ENCODE peak calls at places on chromosomes 3 and 15, in four cellular contexts. A, T, W and P are unnamed samples.

GRCh38 chr3:171049831-171050444 is 23.4 kb upstream of the SLC2A2 start:
- DNase-seq in A (no peak), T (no peak), W (peak), P (peak)

GRCh38 chr3:143363276-143363675 is 243.7 kb downstream of the CHST2 start:
- DNase-seq in A (no peak), T (no peak), W (no peak), P (no peak)

GRCh38 chr15:57183614-57184344 is 192.5 kb upstream of the CGNL1 start:
- DNase-seq in A (no peak), T (no peak), W (no peak), P (no peak)

GRCh38 chr3:192207661-192208060 is 519.7 kb downstream of the FGF12 start:
- DNase-seq in A (no peak), T (no peak), W (no peak), P (no peak)

GRCh38 chr15:81000144-81000625 is 538 bp upstream of the TLNRD1 start:
- DNase-seq in A (no peak), T (no peak), W (no peak), P (no peak)

GRCh38 chr3:184805351-184806038 is 6.5 kb upstream of the VPS8 start:
- DNase-seq in A (no peak), T (no peak), W (no peak), P (no peak)

GRCh38 chr3:50238549-50239026 is 2.6 kb downstream of the GNAI2 start:
- DNase-seq in A (no peak), T (peak), W (peak), P (peak)

GRCh38 chr3:184788751-184789150 is 23.2 kb upstream of the VPS8 start:
- DNase-seq in A (no peak), T (no peak), W (no peak), P (peak)

GRCh38 chr3:37526511-37526910 is 335.2 kb upstream of the CTDSPL start:
- DNase-seq in A (peak), T (peak), W (peak), P (no peak)

GRCh38 chr3:124266517-124266916 is 274.6 kb upstream of the ROPN1 start:
- DNase-seq in A (no peak), T (no peak), W (no peak), P (no peak)

GRCh38 chr3:99825239-99825638 is 7.6 kb downstream of the CMSS1 start:
- DNase-seq in A (no peak), T (no peak), W (no peak), P (peak)

GRCh38 chr15:101482526-101483371 is 6.8 kb downstream of the PCSK6 start:
- DNase-seq in A (no peak), T (no peak), W (peak), P (no peak)

GRCh38 chr3:181554233-181554765 is 157.4 kb upstream of the SOX2 start:
- DNase-seq in A (no peak), T (no peak), W (no peak), P (no peak)

GRCh38 chr3:188633206-188633605 is 479.2 kb downstream of the LPP start:
- DNase-seq in A (no peak), T (no peak), W (no peak), P (no peak)

GRCh38 chr3:24287728-24288450 is 206.8 kb downstream of the THRB start:
- DNase-seq in A (no peak), T (peak), W (peak), P (no peak)

GRCh38 chr3:18572809-18573208 is 147.7 kb upstream of the SATB1 start:
- DNase-seq in A (no peak), T (no peak), W (no peak), P (no peak)

GRCh38 chr3:103899328-103899727 is 1464.5 kb downstream of the ZPLD1 start:
- DNase-seq in A (no peak), T (no peak), W (no peak), P (no peak)

GRCh38 chr3:131526801-131527347 is 24.1 kb upstream of the MRPL3 start:
- DNase-seq in A (peak), T (no peak), W (no peak), P (no peak)

GRCh38 chr3:104150724-104151123 is 1216.0 kb upstream of the ALCAM start:
- DNase-seq in A (no peak), T (no peak), W (no peak), P (no peak)

GRCh38 chr3:106819445-106819844 is 557.8 kb upstream of the CCDC54 start:
- DNase-seq in A (no peak), T (no peak), W (no peak), P (no peak)

GRCh38 chr3:175422744-175423143 is 563.6 kb downstream of the NAALADL2 start:
- DNase-seq in A (no peak), T (no peak), W (no peak), P (no peak)

GRCh38 chr15:50425219-50425618 is 1.0 kb downstream of the USP8 start:
- DNase-seq in A (no peak), T (no peak), W (no peak), P (no peak)

GRCh38 chr3:123618768-123619484 is 34.1 kb upstream of the HACD2 start:
- DNase-seq in A (peak), T (peak), W (peak), P (no peak)

GRCh38 chr15:56820333-56820732 is 87.0 kb upstream of the ZNF280D start:
- DNase-seq in A (no peak), T (no peak), W (no peak), P (no peak)

GRCh38 chr3:155334897-155335883 is 41.7 kb upstream of the STRIT1 start:
- DNase-seq in A (no peak), T (no peak), W (no peak), P (no peak)

GRCh38 chr3:49236226-49236625 is 40.8 kb downstream of the C3orf62 start:
- DNase-seq in A (no peak), T (no peak), W (no peak), P (no peak)
- TF ChIP-seq POLR2A in A (no peak), T (no peak), W (no peak), P (no peak)

GRCh38 chr15:91027677-91028076 is 5.3 kb upstream of the VPS33B start:
- DNase-seq in A (no peak), T (no peak), W (no peak), P (no peak)

GRCh38 chr15:91031796-91032195 is 9.4 kb upstream of the VPS33B start:
- DNase-seq in A (no peak), T (no peak), W (no peak), P (no peak)

DNA sequence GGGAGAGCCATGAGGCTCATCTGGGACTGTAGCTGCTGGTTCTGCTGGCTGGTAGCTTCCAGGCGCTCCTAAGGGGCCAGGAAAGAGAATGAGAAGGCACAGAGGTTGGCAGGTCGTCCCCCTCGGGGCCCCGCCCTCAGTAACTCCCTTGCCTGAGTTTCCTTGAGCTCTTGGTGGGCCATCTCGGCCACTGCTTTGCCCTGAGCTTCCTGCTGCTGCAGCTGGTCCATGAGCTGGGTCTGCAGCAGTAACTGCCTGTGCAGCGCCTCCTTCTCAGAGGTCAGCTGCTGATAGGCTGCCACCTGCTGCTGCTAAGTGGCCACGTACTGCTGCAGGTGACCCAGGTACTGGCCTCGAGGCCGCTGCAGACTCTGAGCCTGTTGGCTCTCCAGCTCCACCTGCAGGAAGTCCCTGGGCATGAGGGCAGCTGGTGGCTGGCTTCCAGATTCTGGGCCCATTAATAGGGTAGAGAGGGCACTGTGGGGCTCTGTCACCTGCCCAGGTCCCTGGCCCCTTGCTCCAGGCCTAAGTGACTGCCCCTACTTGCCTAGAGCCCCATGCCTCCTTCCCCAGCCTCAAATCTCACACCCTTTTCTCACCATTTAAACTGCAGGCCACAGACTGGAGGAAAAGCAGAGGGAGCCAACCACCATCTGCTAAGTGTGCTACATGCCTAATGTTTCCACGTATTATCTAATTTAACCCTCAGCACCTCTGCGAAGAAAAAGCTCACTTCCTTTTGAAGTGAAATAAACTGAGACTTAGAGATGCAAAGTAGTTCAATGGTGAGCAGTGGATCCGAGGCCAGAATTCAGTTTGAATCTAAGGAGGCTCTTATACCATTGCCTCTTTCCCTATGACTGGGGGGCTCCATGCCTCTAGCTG is 10.8 kb upstream of the VPS33B start:
- DNase-seq in A (no peak), T (no peak), W (peak), P (no peak)
- TF ChIP-seq POLR2A in A (no peak), T (no peak), W (no peak), P (no peak)

GRCh38 chr15:90002428-90002844 is 1.3 kb downstream of the ZNF710 start:
- DNase-seq in A (peak), T (peak), W (peak), P (no peak)
- TF ChIP-seq POLR2A in A (no peak), T (no peak), W (no peak), P (no peak)

GRCh38 chr3:168096210-168096795 is 579 bp upstream of the GOLIM4 start:
- DNase-seq in A (no peak), T (no peak), W (peak), P (peak)
- TF ChIP-seq POLR2A in A (no peak), T (no peak), W (no peak), P (peak)

DNA sequence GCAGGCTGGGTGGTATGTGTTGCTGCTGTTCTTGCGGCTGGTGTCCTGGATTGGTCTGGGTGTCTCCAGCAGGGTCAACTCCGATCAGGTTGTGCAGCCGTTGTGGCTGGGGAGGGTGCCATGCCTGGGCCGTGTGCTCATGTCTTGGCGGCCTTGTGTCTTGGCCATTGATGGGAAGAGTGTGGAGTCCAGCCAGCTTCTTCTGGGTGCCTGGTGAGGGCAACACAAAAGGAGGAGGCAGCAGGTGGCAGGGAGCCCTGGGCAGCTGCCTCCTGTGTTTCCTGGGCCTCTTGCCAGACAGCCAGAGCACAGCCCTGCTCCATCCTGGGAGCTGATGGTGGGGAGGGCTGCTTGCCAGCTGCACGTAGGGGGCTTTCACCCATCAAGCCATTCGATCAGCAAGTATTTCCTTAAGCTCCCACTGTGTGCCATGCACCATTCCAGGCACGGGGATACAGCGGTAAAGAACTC is 4.3 kb downstream of the CHAC1 start:
- DNase-seq in A (no peak), T (peak), W (peak), P (no peak)
- TF ChIP-seq POLR2A in A (no peak), T (no peak), W (no peak), P (no peak)

DNA sequence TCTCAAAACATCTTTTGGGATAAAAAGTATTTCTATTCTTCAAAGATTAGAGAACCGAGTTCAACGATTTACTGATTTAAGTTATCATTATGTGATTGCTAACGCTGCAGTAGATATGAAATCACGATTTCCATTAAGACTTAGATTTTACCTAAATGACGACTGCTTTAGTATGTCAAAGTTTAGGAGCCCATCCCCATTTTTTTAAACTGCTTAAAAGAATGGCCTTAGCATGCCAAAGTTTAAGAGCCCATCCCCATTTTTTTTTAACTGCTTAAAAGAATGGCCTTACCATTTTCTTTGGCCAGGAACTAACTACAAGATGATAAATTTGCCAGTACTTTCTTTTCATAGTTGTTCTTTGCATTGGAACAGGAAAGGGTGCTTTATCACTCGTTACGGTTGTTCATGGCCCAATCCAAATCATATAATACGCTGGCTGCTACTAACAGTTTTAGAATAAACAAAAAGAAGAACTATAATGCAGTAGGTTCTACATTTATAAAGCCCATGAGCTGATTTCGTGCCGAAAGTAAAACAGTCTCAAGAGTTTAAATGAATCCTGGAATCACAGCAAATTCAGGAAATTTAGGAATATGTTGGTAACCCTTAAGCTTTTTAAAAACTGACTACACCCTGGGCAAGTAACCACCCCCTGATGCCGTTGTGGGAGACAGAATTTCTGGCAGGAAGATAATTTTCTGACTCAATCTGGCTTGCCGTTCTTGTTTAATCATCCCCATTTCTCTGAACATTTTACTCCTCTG is 864 bp upstream of the TSC22D2 start:
- DNase-seq in A (no peak), T (no peak), W (peak), P (no peak)
- TF ChIP-seq POLR2A in A (no peak), T (no peak), W (no peak), P (no peak)

DNA sequence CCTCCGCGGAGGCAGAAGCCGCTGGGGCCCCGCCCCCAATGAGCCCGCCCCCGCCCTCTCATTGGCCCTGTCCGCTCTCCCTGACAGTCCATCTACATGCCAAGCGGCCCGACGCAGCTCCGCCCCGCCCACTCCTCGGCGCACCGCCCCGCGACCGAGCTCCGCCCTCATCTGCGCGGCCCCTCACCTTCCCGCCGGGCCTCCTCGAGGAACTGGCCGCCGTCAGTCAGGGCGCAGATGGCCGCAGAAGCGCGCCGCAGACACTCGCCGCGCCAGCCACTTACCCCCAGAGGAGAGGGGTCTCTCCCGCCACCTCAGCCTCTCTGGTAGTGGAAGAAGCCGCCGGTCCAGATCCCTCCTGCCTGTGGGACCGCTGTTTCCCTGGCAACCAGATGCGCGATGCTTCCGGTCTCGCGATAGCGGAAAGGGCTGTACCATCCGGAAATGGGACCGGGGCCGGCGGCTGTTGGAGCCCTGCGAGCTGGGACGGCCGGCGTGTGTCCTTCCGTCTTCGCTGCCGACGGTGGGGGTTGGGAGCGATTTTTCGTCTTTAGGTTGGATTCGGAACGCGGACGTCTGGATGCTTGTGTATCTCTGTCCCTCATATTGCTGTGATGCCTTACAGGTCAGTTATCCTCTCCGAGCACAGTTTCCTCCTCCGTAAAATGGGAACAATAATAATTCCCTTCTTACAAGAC is at the start of gene FSIP1:
- DNase-seq in A (peak), T (peak), W (peak), P (peak)
- TF ChIP-seq POLR2A in A (peak), T (peak), W (peak), P (peak)